ENCODE peak calls at places on chromosomes 5 and 9, in ten cellular contexts. One of them, this sample, is unnamed.

GRCh38 chr9:99040911-99041582 is 63.9 kb upstream of the TGFBR1 start:
- DNase-seq in activated T-cell treated with anti-CD3 and anti-CD28 coated beads, Interleukin-2, amount 50 U/mL, for 72 hours: no peak
- DNase-seq in LoVo: no peak
- DNase-seq in T-helper 1 cell: no peak
- DNase-seq in AG04450: peak; percentile 52
- DNase-seq in RCC 7860: peak; percentile 71
- DNase-seq in mesendoderm: peak; percentile 88
- DNase-seq in SW 1271: peak; percentile 29
- DNase-seq in NCI-H460: no peak
- DNase-seq in glutamatergic neuron: no peak
- DNase-seq in this sample: no peak

GRCh38 chr5:52077941-52078825 is 694.9 kb downstream of the ISL1 start:
- DNase-seq in NCI-H460: no peak
- DNase-seq in activated T-cell treated with anti-CD3 and anti-CD28 coated beads, Interleukin-2, amount 50 U/mL, for 72 hours: no peak
- DNase-seq in mesendoderm: peak; percentile 7
- DNase-seq in AG04450: no peak
- DNase-seq in RCC 7860: no peak
- DNase-seq in LoVo: no peak
- DNase-seq in SW 1271: no peak
- DNase-seq in T-helper 1 cell: no peak
- DNase-seq in glutamatergic neuron: no peak
- DNase-seq in this sample: no peak

GRCh38 chr9:36074870-36075532 is 38.3 kb downstream of the RECK start:
- DNase-seq in NCI-H460: no peak
- DNase-seq in SW 1271: no peak
- DNase-seq in glutamatergic neuron: no peak
- DNase-seq in AG04450: peak; percentile 88
- DNase-seq in mesendoderm: no peak
- DNase-seq in T-helper 1 cell: no peak
- DNase-seq in activated T-cell treated with anti-CD3 and anti-CD28 coated beads, Interleukin-2, amount 50 U/mL, for 72 hours: no peak
- DNase-seq in LoVo: peak; percentile 11
- DNase-seq in RCC 7860: no peak
- DNase-seq in this sample: no peak

GRCh38 chr5:40221255-40221654 is 458.5 kb upstream of the PTGER4 start:
- DNase-seq in SW 1271: no peak
- DNase-seq in mesendoderm: no peak
- DNase-seq in RCC 7860: no peak
- DNase-seq in T-helper 1 cell: no peak
- DNase-seq in LoVo: no peak
- DNase-seq in activated T-cell treated with anti-CD3 and anti-CD28 coated beads, Interleukin-2, amount 50 U/mL, for 72 hours: no peak
- DNase-seq in NCI-H460: no peak
- DNase-seq in glutamatergic neuron: no peak
- DNase-seq in AG04450: no peak
- DNase-seq in this sample: no peak

GRCh38 chr9:34085581-34086500 is 37.2 kb upstream of the UBAP2 start:
- DNase-seq in T-helper 1 cell: no peak
- DNase-seq in activated T-cell treated with anti-CD3 and anti-CD28 coated beads, Interleukin-2, amount 50 U/mL, for 72 hours: no peak
- DNase-seq in LoVo: no peak
- DNase-seq in RCC 7860: no peak
- DNase-seq in SW 1271: no peak
- DNase-seq in NCI-H460: no peak
- DNase-seq in glutamatergic neuron: no peak
- DNase-seq in AG04450: no peak
- DNase-seq in mesendoderm: no peak
- DNase-seq in this sample: no peak

GRCh38 chr9:15308511-15308910 is 1.5 kb upstream of the TTC39B start:
- DNase-seq in activated T-cell treated with anti-CD3 and anti-CD28 coated beads, Interleukin-2, amount 50 U/mL, for 72 hours: no peak
- DNase-seq in SW 1271: no peak
- DNase-seq in mesendoderm: no peak
- DNase-seq in T-helper 1 cell: no peak
- DNase-seq in glutamatergic neuron: no peak
- DNase-seq in AG04450: peak; percentile 42
- DNase-seq in LoVo: no peak
- DNase-seq in NCI-H460: no peak
- DNase-seq in RCC 7860: no peak
- DNase-seq in this sample: no peak

GRCh38 chr9:136443687-136444086 is 4.0 kb upstream of the INPP5E start:
- DNase-seq in RCC 7860: no peak
- DNase-seq in SW 1271: no peak
- DNase-seq in activated T-cell treated with anti-CD3 and anti-CD28 coated beads, Interleukin-2, amount 50 U/mL, for 72 hours: no peak
- DNase-seq in mesendoderm: no peak
- DNase-seq in AG04450: no peak
- DNase-seq in T-helper 1 cell: no peak
- DNase-seq in glutamatergic neuron: no peak
- DNase-seq in LoVo: no peak
- DNase-seq in NCI-H460: no peak
- DNase-seq in this sample: no peak

GRCh38 chr9:134853893-134854292 is 26.7 kb upstream of the FCN2 start:
- DNase-seq in SW 1271: no peak
- DNase-seq in T-helper 1 cell: no peak
- DNase-seq in RCC 7860: no peak
- DNase-seq in AG04450: no peak
- DNase-seq in LoVo: no peak
- DNase-seq in mesendoderm: no peak
- DNase-seq in glutamatergic neuron: no peak
- DNase-seq in NCI-H460: no peak
- DNase-seq in activated T-cell treated with anti-CD3 and anti-CD28 coated beads, Interleukin-2, amount 50 U/mL, for 72 hours: no peak
- DNase-seq in this sample: no peak

GRCh38 chr5:142322747-142323479 is 1.9 kb downstream of the SPRY4 start:
- DNase-seq in NCI-H460: no peak
- DNase-seq in LoVo: no peak
- DNase-seq in mesendoderm: no peak
- DNase-seq in SW 1271: peak; percentile 64
- DNase-seq in T-helper 1 cell: no peak
- DNase-seq in activated T-cell treated with anti-CD3 and anti-CD28 coated beads, Interleukin-2, amount 50 U/mL, for 72 hours: no peak
- DNase-seq in AG04450: no peak
- DNase-seq in glutamatergic neuron: no peak
- DNase-seq in RCC 7860: no peak
- DNase-seq in this sample: no peak

GRCh38 chr5:159658266-159658665 is 258.0 kb upstream of the ADRA1B start:
- DNase-seq in NCI-H460: no peak
- DNase-seq in RCC 7860: no peak
- DNase-seq in T-helper 1 cell: no peak
- DNase-seq in SW 1271: no peak
- DNase-seq in glutamatergic neuron: no peak
- DNase-seq in LoVo: no peak
- DNase-seq in mesendoderm: no peak
- DNase-seq in activated T-cell treated with anti-CD3 and anti-CD28 coated beads, Interleukin-2, amount 50 U/mL, for 72 hours: no peak
- DNase-seq in AG04450: no peak
- DNase-seq in this sample: no peak

GRCh38 chr5:153905214-153905613 is 133.5 kb downstream of the FAM114A2 start:
- DNase-seq in glutamatergic neuron: no peak
- DNase-seq in AG04450: no peak
- DNase-seq in mesendoderm: peak; percentile 45
- DNase-seq in SW 1271: no peak
- DNase-seq in T-helper 1 cell: no peak
- DNase-seq in NCI-H460: no peak
- DNase-seq in LoVo: no peak
- DNase-seq in RCC 7860: no peak
- DNase-seq in activated T-cell treated with anti-CD3 and anti-CD28 coated beads, Interleukin-2, amount 50 U/mL, for 72 hours: no peak
- DNase-seq in this sample: no peak

GRCh38 chr9:86239053-86239770 is 20.2 kb downstream of the C9orf153 start:
- DNase-seq in RCC 7860: peak; percentile 16
- DNase-seq in activated T-cell treated with anti-CD3 and anti-CD28 coated beads, Interleukin-2, amount 50 U/mL, for 72 hours: no peak
- DNase-seq in glutamatergic neuron: no peak
- DNase-seq in LoVo: peak; percentile 16
- DNase-seq in SW 1271: peak; percentile 21
- DNase-seq in mesendoderm: no peak
- DNase-seq in T-helper 1 cell: no peak
- DNase-seq in NCI-H460: peak; percentile 11
- DNase-seq in AG04450: no peak
- DNase-seq in this sample: no peak

GRCh38 chr5:75049581-75050274 is 2.6 kb downstream of the GCNT4 start:
- DNase-seq in mesendoderm: peak; percentile 93
- DNase-seq in SW 1271: peak; percentile 68
- DNase-seq in LoVo: peak; percentile 89
- DNase-seq in AG04450: no peak
- DNase-seq in activated T-cell treated with anti-CD3 and anti-CD28 coated beads, Interleukin-2, amount 50 U/mL, for 72 hours: peak; percentile 68
- DNase-seq in NCI-H460: peak; percentile 67
- DNase-seq in glutamatergic neuron: peak; percentile 59
- DNase-seq in RCC 7860: peak; percentile 19
- DNase-seq in T-helper 1 cell: peak; percentile 37
- DNase-seq in this sample: peak; percentile 39

GRCh38 chr5:103315455-103315854 is 56.9 kb downstream of the MACIR start:
- DNase-seq in T-helper 1 cell: no peak
- DNase-seq in NCI-H460: no peak
- DNase-seq in LoVo: no peak
- DNase-seq in RCC 7860: no peak
- DNase-seq in SW 1271: no peak
- DNase-seq in mesendoderm: no peak
- DNase-seq in activated T-cell treated with anti-CD3 and anti-CD28 coated beads, Interleukin-2, amount 50 U/mL, for 72 hours: no peak
- DNase-seq in AG04450: no peak
- DNase-seq in glutamatergic neuron: no peak
- DNase-seq in this sample: no peak

GRCh38 chr5:27311544-27311943 is 273.2 kb upstream of the CDH9 start:
- DNase-seq in LoVo: no peak
- DNase-seq in mesendoderm: peak; percentile 39
- DNase-seq in T-helper 1 cell: no peak
- DNase-seq in RCC 7860: no peak
- DNase-seq in AG04450: no peak
- DNase-seq in glutamatergic neuron: no peak
- DNase-seq in SW 1271: no peak
- DNase-seq in activated T-cell treated with anti-CD3 and anti-CD28 coated beads, Interleukin-2, amount 50 U/mL, for 72 hours: no peak
- DNase-seq in NCI-H460: no peak
- DNase-seq in this sample: no peak

GRCh38 chr5:172455511-172456061 is 1.3 kb upstream of the SH3PXD2B start:
- DNase-seq in RCC 7860: peak; percentile 27
- DNase-seq in mesendoderm: peak; percentile 94
- DNase-seq in T-helper 1 cell: no peak
- DNase-seq in glutamatergic neuron: no peak
- DNase-seq in AG04450: no peak
- DNase-seq in LoVo: no peak
- DNase-seq in NCI-H460: no peak
- DNase-seq in activated T-cell treated with anti-CD3 and anti-CD28 coated beads, Interleukin-2, amount 50 U/mL, for 72 hours: no peak
- DNase-seq in SW 1271: no peak
- DNase-seq in this sample: no peak

GRCh38 chr5:53406630-53407316 is 73.7 kb upstream of the FST start:
- DNase-seq in SW 1271: peak; percentile 91
- DNase-seq in NCI-H460: peak; percentile 71
- DNase-seq in mesendoderm: no peak
- DNase-seq in LoVo: peak; percentile 41
- DNase-seq in AG04450: peak; percentile 86
- DNase-seq in glutamatergic neuron: no peak
- DNase-seq in activated T-cell treated with anti-CD3 and anti-CD28 coated beads, Interleukin-2, amount 50 U/mL, for 72 hours: no peak
- DNase-seq in RCC 7860: peak; percentile 54
- DNase-seq in T-helper 1 cell: no peak
- DNase-seq in this sample: no peak

GRCh38 chr9:115393976-115394775 is 276.2 kb upstream of the TNC start:
- DNase-seq in activated T-cell treated with anti-CD3 and anti-CD28 coated beads, Interleukin-2, amount 50 U/mL, for 72 hours: no peak
- DNase-seq in LoVo: no peak
- DNase-seq in SW 1271: no peak
- DNase-seq in mesendoderm: no peak
- DNase-seq in T-helper 1 cell: no peak
- DNase-seq in AG04450: no peak
- DNase-seq in glutamatergic neuron: no peak
- DNase-seq in RCC 7860: no peak
- DNase-seq in NCI-H460: no peak
- DNase-seq in this sample: no peak

GRCh38 chr9:25003686-25004085 is 458.0 kb upstream of the IZUMO3 start:
- DNase-seq in LoVo: no peak
- DNase-seq in NCI-H460: no peak
- DNase-seq in mesendoderm: peak; percentile 64
- DNase-seq in SW 1271: no peak
- DNase-seq in RCC 7860: no peak
- DNase-seq in T-helper 1 cell: no peak
- DNase-seq in activated T-cell treated with anti-CD3 and anti-CD28 coated beads, Interleukin-2, amount 50 U/mL, for 72 hours: no peak
- DNase-seq in AG04450: no peak
- DNase-seq in glutamatergic neuron: peak; percentile 25
- DNase-seq in this sample: no peak

GRCh38 chr9:138043411-138044345 is 166.1 kb downstream of the CACNA1B start:
- DNase-seq in RCC 7860: no peak
- DNase-seq in T-helper 1 cell: no peak
- DNase-seq in SW 1271: no peak
- DNase-seq in activated T-cell treated with anti-CD3 and anti-CD28 coated beads, Interleukin-2, amount 50 U/mL, for 72 hours: no peak
- DNase-seq in mesendoderm: no peak
- DNase-seq in LoVo: no peak
- DNase-seq in AG04450: no peak
- DNase-seq in NCI-H460: no peak
- DNase-seq in glutamatergic neuron: no peak
- DNase-seq in this sample: no peak

GRCh38 chr9:79360387-79361347 is 211.1 kb upstream of the TLE4 start:
- DNase-seq in T-helper 1 cell: no peak
- DNase-seq in NCI-H460: peak; percentile 18
- DNase-seq in SW 1271: peak; percentile 26
- DNase-seq in glutamatergic neuron: no peak
- DNase-seq in mesendoderm: peak; percentile 80
- DNase-seq in RCC 7860: peak; percentile 48
- DNase-seq in AG04450: no peak
- DNase-seq in LoVo: no peak
- DNase-seq in activated T-cell treated with anti-CD3 and anti-CD28 coated beads, Interleukin-2, amount 50 U/mL, for 72 hours: no peak
- DNase-seq in this sample: no peak